ENCODE peak calls at places on chromosomes 11 and 22, in nine cellular contexts. One of them, this sample, is unnamed.
A peak's percentile ranks its signal among the peaks of the same experiment; 100 is the strongest.

GRCh38 chr22:35498026-35498425 is 42.6 kb upstream of the RASD2 start:
- DNase-seq in choroid plexus epithelial cell: no peak
- DNase-seq in fibroblast of pulmonary artery: peak; percentile 32
- DNase-seq in cardiac fibroblast: no peak
- DNase-seq in brain microvascular endothelial cell: no peak
- DNase-seq in body of pancreas: no peak
- DNase-seq in CD8-positive, alpha-beta T cell: no peak
- DNase-seq in uterus: no peak
- DNase-seq in stomach: no peak
- DNase-seq in this sample: no peak

GRCh38 chr11:37942081-37942480 is 1344.0 kb upstream of the RAG2 start:
- DNase-seq in choroid plexus epithelial cell: peak; percentile 39
- DNase-seq in fibroblast of pulmonary artery: no peak
- DNase-seq in cardiac fibroblast: peak; percentile 4
- DNase-seq in brain microvascular endothelial cell: no peak
- DNase-seq in body of pancreas: no peak
- DNase-seq in CD8-positive, alpha-beta T cell: no peak
- DNase-seq in uterus: no peak
- DNase-seq in stomach: no peak
- DNase-seq in this sample: peak; percentile 8

GRCh38 chr11:68412593-68413475 is 47.7 kb upstream of the PPP6R3 start:
- DNase-seq in choroid plexus epithelial cell: no peak
- DNase-seq in fibroblast of pulmonary artery: peak; percentile 45
- DNase-seq in cardiac fibroblast: peak; percentile 13
- DNase-seq in brain microvascular endothelial cell: no peak
- DNase-seq in body of pancreas: peak; percentile 67
- DNase-seq in CD8-positive, alpha-beta T cell: no peak
- DNase-seq in uterus: peak; percentile 57
- DNase-seq in stomach: no peak
- DNase-seq in this sample: no peak

GRCh38 chr11:18371279-18371678 is 23.1 kb upstream of the LDHA start:
- DNase-seq in choroid plexus epithelial cell: peak; percentile 50
- DNase-seq in fibroblast of pulmonary artery: peak; percentile 26
- DNase-seq in cardiac fibroblast: no peak
- DNase-seq in brain microvascular endothelial cell: peak; percentile 54
- DNase-seq in body of pancreas: no peak
- DNase-seq in CD8-positive, alpha-beta T cell: no peak
- DNase-seq in uterus: no peak
- DNase-seq in stomach: no peak
- DNase-seq in this sample: no peak

GRCh38 chr22:32695451-32695891 is 106.0 kb upstream of the TIMP3 start:
- DNase-seq in choroid plexus epithelial cell: peak; percentile 89
- DNase-seq in fibroblast of pulmonary artery: peak; percentile 54
- DNase-seq in cardiac fibroblast: peak; percentile 80
- DNase-seq in brain microvascular endothelial cell: peak; percentile 96
- DNase-seq in body of pancreas: no peak
- DNase-seq in CD8-positive, alpha-beta T cell: no peak
- DNase-seq in uterus: no peak
- DNase-seq in stomach: no peak
- DNase-seq in this sample: peak; percentile 61

GRCh38 chr11:57387284-57388030 is 3.0 kb downstream of the PRG2 start:
- DNase-seq in choroid plexus epithelial cell: peak; percentile 42
- DNase-seq in fibroblast of pulmonary artery: peak; percentile 48
- DNase-seq in cardiac fibroblast: no peak
- DNase-seq in brain microvascular endothelial cell: no peak
- DNase-seq in body of pancreas: no peak
- DNase-seq in CD8-positive, alpha-beta T cell: no peak
- DNase-seq in uterus: peak; percentile 22
- DNase-seq in stomach: no peak
- DNase-seq in this sample: no peak

GRCh38 chr11:132858203-132858602 is 674.1 kb downstream of the OPCML start:
- DNase-seq in choroid plexus epithelial cell: peak; percentile 67
- DNase-seq in fibroblast of pulmonary artery: peak; percentile 23
- DNase-seq in cardiac fibroblast: peak; percentile 25
- DNase-seq in brain microvascular endothelial cell: peak; percentile 61
- DNase-seq in body of pancreas: no peak
- DNase-seq in CD8-positive, alpha-beta T cell: no peak
- DNase-seq in uterus: no peak
- DNase-seq in stomach: no peak
- DNase-seq in this sample: peak; percentile 8

GRCh38 chr22:36301384-36301828 is 48.5 kb downstream of the APOL1 start:
- DNase-seq in choroid plexus epithelial cell: peak; percentile 77
- DNase-seq in fibroblast of pulmonary artery: peak; percentile 73
- DNase-seq in cardiac fibroblast: peak; percentile 67
- DNase-seq in brain microvascular endothelial cell: peak; percentile 36
- DNase-seq in body of pancreas: peak; percentile 80
- DNase-seq in CD8-positive, alpha-beta T cell: peak; percentile 78
- DNase-seq in uterus: peak; percentile 81
- DNase-seq in stomach: peak; percentile 83
- DNase-seq in this sample: peak; percentile 73

GRCh38 chr22:44358723-44359440 is 46.1 kb upstream of the SHISAL1 start:
- DNase-seq in choroid plexus epithelial cell: no peak
- DNase-seq in fibroblast of pulmonary artery: no peak
- DNase-seq in cardiac fibroblast: no peak
- DNase-seq in brain microvascular endothelial cell: no peak
- DNase-seq in body of pancreas: no peak
- DNase-seq in CD8-positive, alpha-beta T cell: no peak
- DNase-seq in uterus: peak; percentile 29
- DNase-seq in stomach: no peak
- DNase-seq in this sample: no peak

GRCh38 chr22:39446239-39446721 is 10.5 kb upstream of the MGAT3 start:
- DNase-seq in choroid plexus epithelial cell: no peak
- DNase-seq in fibroblast of pulmonary artery: no peak
- DNase-seq in cardiac fibroblast: no peak
- DNase-seq in brain microvascular endothelial cell: no peak
- DNase-seq in body of pancreas: no peak
- DNase-seq in CD8-positive, alpha-beta T cell: no peak
- DNase-seq in uterus: no peak
- DNase-seq in stomach: peak; percentile 68
- DNase-seq in this sample: no peak

GRCh38 chr11:98616256-98616655 is 404.5 kb upstream of the CNTN5 start:
- DNase-seq in choroid plexus epithelial cell: peak; percentile 13
- DNase-seq in fibroblast of pulmonary artery: peak; percentile 17
- DNase-seq in cardiac fibroblast: no peak
- DNase-seq in brain microvascular endothelial cell: no peak
- DNase-seq in body of pancreas: no peak
- DNase-seq in CD8-positive, alpha-beta T cell: no peak
- DNase-seq in uterus: no peak
- DNase-seq in stomach: no peak
- DNase-seq in this sample: no peak

GRCh38 chr11:125091247-125091876 is 20.1 kb downstream of the TMEM218 start:
- DNase-seq in choroid plexus epithelial cell: peak; percentile 87
- DNase-seq in fibroblast of pulmonary artery: peak; percentile 85
- DNase-seq in cardiac fibroblast: peak; percentile 82
- DNase-seq in brain microvascular endothelial cell: peak; percentile 51
- DNase-seq in body of pancreas: peak; percentile 34
- DNase-seq in CD8-positive, alpha-beta T cell: no peak
- DNase-seq in uterus: no peak
- DNase-seq in stomach: no peak
- DNase-seq in this sample: peak; percentile 40

DNA sequence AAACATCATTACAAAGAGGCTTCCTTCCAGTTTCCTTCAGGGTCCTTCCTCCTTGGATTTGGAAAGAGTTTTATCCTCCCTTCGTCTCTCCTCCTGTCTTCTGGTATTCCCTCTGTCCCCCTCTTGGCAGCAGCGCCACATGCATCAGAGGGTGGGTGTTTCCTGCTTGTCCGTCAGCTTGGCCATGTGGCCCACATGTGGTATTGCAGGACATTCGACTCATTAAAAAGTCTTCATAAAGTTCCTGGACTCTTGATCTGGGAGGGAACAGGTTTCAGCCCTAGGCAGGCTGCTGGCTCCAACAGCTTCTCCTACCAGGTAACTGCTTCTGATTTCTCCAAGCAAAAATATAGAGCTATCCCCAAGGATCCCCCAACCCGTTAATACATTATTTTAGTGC is 189.8 kb downstream of the CSNK2A3 start:
- DNase-seq in choroid plexus epithelial cell: peak; percentile 10
- DNase-seq in fibroblast of pulmonary artery: peak; percentile 3
- DNase-seq in cardiac fibroblast: no peak
- DNase-seq in brain microvascular endothelial cell: no peak
- DNase-seq in body of pancreas: no peak
- DNase-seq in CD8-positive, alpha-beta T cell: no peak
- DNase-seq in uterus: no peak
- DNase-seq in stomach: no peak
- DNase-seq in this sample: no peak
- TF ChIP-seq CTCF in choroid plexus epithelial cell: peak; percentile 15
- TF ChIP-seq CTCF in fibroblast of pulmonary artery: peak; percentile 12
- TF ChIP-seq CTCF in cardiac fibroblast: no peak
- TF ChIP-seq CTCF in brain microvascular endothelial cell: peak; percentile 46
- TF ChIP-seq CTCF in body of pancreas: no peak
- TF ChIP-seq CTCF in CD8-positive, alpha-beta T cell: no peak
- TF ChIP-seq CTCF in uterus: no peak
- TF ChIP-seq CTCF in stomach: peak; percentile 21
- TF ChIP-seq CTCF in this sample: no peak

DNA sequence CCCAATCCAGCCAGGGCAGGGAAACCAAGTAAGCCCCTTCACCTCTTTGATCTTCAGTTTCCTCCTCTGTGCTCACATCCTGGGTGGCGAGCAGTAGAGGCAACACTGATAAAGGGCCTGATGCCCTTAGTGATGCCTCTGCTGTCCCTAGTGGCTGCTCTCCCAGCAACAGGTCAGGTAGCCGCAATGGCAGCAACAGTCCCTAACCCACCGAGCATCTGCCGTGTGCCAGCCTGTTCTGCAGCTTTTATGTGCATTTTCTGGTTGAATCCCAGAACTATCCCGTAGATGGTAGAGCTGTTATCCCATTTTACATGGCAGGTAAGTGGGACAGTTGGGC is 5.2 kb downstream of the SCYL1 start:
- DNase-seq in choroid plexus epithelial cell: no peak
- DNase-seq in fibroblast of pulmonary artery: no peak
- DNase-seq in cardiac fibroblast: no peak
- DNase-seq in brain microvascular endothelial cell: no peak
- DNase-seq in body of pancreas: no peak
- DNase-seq in CD8-positive, alpha-beta T cell: no peak
- DNase-seq in uterus: no peak
- DNase-seq in stomach: no peak
- DNase-seq in this sample: no peak
- TF ChIP-seq CTCF in choroid plexus epithelial cell: peak; percentile 46
- TF ChIP-seq CTCF in fibroblast of pulmonary artery: peak; percentile 28
- TF ChIP-seq CTCF in cardiac fibroblast: peak; percentile 31
- TF ChIP-seq CTCF in brain microvascular endothelial cell: peak; percentile 66
- TF ChIP-seq CTCF in body of pancreas: no peak
- TF ChIP-seq CTCF in CD8-positive, alpha-beta T cell: peak; percentile 42
- TF ChIP-seq CTCF in uterus: no peak
- TF ChIP-seq CTCF in stomach: no peak
- TF ChIP-seq CTCF in this sample: no peak

DNA sequence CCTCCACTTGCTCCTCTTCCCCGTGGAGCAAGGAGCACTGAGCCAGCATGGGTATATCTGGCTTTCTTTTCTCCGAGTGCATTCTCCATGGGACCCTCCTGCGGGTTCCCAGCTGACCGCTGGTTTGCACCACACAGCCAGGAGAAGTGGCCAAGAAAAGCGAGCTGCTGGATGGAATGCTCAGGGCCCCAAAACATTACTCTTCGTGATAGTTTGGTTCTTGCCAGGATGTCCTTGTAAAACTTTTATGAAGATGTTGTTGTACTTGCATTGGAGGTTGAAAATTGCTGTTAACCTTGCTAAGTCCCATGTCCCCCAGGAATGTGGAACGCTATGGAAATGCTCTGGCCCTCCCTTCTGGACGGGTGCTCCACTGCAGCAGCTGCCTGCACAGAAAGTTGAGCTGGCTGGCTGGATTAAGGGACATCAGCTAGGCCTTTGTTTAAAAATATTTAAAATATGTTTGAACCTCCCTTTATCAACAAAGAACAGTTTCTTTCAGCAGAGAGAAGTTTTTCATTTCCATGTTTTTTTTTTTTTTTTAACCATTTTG is 68.7 kb downstream of the ZNRF3 start:
- DNase-seq in choroid plexus epithelial cell: peak; percentile 59
- DNase-seq in fibroblast of pulmonary artery: peak; percentile 49
- DNase-seq in cardiac fibroblast: peak; percentile 16
- DNase-seq in brain microvascular endothelial cell: peak; percentile 4
- DNase-seq in body of pancreas: peak; percentile 34
- DNase-seq in CD8-positive, alpha-beta T cell: no peak
- DNase-seq in uterus: no peak
- DNase-seq in stomach: no peak
- DNase-seq in this sample: no peak
- TF ChIP-seq CTCF in choroid plexus epithelial cell: peak; percentile 48
- TF ChIP-seq CTCF in fibroblast of pulmonary artery: peak; percentile 29
- TF ChIP-seq CTCF in cardiac fibroblast: peak; percentile 14
- TF ChIP-seq CTCF in brain microvascular endothelial cell: peak; percentile 43
- TF ChIP-seq CTCF in body of pancreas: no peak
- TF ChIP-seq CTCF in CD8-positive, alpha-beta T cell: no peak
- TF ChIP-seq CTCF in uterus: peak; percentile 22
- TF ChIP-seq CTCF in stomach: no peak
- TF ChIP-seq CTCF in this sample: no peak

GRCh38 chr22:27615408-27615807 is 186.1 kb downstream of the MN1 start:
- DNase-seq in choroid plexus epithelial cell: no peak
- DNase-seq in fibroblast of pulmonary artery: no peak
- DNase-seq in cardiac fibroblast: no peak
- DNase-seq in brain microvascular endothelial cell: no peak
- DNase-seq in body of pancreas: no peak
- DNase-seq in CD8-positive, alpha-beta T cell: no peak
- DNase-seq in uterus: no peak
- DNase-seq in stomach: no peak
- DNase-seq in this sample: no peak

GRCh38 chr22:27616033-27616432 is 185.5 kb downstream of the MN1 start:
- DNase-seq in choroid plexus epithelial cell: no peak
- DNase-seq in fibroblast of pulmonary artery: no peak
- DNase-seq in cardiac fibroblast: no peak
- DNase-seq in brain microvascular endothelial cell: no peak
- DNase-seq in body of pancreas: no peak
- DNase-seq in CD8-positive, alpha-beta T cell: no peak
- DNase-seq in uterus: no peak
- DNase-seq in stomach: no peak
- DNase-seq in this sample: no peak

GRCh38 chr22:27614291-27615007 is 187.1 kb downstream of the MN1 start:
- DNase-seq in choroid plexus epithelial cell: no peak
- DNase-seq in fibroblast of pulmonary artery: no peak
- DNase-seq in cardiac fibroblast: no peak
- DNase-seq in brain microvascular endothelial cell: no peak
- DNase-seq in body of pancreas: no peak
- DNase-seq in CD8-positive, alpha-beta T cell: no peak
- DNase-seq in uterus: no peak
- DNase-seq in stomach: no peak
- DNase-seq in this sample: no peak

GRCh38 chr22:27620367-27621154 is 181.0 kb downstream of the MN1 start:
- DNase-seq in choroid plexus epithelial cell: no peak
- DNase-seq in fibroblast of pulmonary artery: no peak
- DNase-seq in cardiac fibroblast: no peak
- DNase-seq in brain microvascular endothelial cell: no peak
- DNase-seq in body of pancreas: no peak
- DNase-seq in CD8-positive, alpha-beta T cell: no peak
- DNase-seq in uterus: no peak
- DNase-seq in stomach: no peak
- DNase-seq in this sample: peak; percentile 48

DNA sequence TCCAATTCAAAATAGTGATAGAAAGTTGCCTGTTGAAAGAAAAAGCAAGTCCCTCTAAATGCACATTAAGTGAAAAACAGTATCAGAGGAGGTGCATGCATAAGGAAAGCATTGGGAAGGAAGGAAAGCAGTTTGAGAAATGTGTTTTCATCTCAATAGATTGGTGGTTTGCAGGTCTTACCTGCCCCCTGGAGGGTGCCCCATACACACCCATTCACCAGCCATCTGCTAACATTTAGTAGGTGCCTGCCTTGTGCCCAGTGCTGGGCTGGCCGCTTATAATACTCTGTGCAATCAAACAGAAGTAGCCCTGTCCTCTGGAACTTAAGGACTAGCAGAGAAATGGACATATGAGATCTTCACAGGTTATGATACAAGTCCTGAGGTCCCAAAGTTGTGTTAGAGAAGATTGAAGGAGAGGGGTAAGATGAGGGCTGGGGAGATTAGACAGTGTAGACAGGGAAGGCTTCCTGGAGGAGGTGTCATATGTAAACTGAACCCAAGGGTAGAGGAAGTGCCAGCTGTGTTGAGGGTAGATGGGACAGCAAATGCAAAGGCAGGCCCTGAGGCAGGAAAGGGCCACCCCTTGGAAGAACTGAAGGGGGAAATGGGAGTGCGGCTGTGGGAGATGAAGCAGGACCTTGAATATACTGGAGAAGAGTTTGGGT is 184.2 kb downstream of the MN1 start:
- DNase-seq in choroid plexus epithelial cell: no peak
- DNase-seq in fibroblast of pulmonary artery: peak; percentile 7
- DNase-seq in cardiac fibroblast: no peak
- DNase-seq in brain microvascular endothelial cell: no peak
- DNase-seq in body of pancreas: no peak
- DNase-seq in CD8-positive, alpha-beta T cell: no peak
- DNase-seq in uterus: no peak
- DNase-seq in stomach: no peak
- DNase-seq in this sample: peak; percentile 13
- TF ChIP-seq CTCF in choroid plexus epithelial cell: peak; percentile 9
- TF ChIP-seq CTCF in fibroblast of pulmonary artery: peak; percentile 4
- TF ChIP-seq CTCF in cardiac fibroblast: peak; percentile 3
- TF ChIP-seq CTCF in brain microvascular endothelial cell: peak; percentile 9
- TF ChIP-seq CTCF in body of pancreas: peak; percentile 9
- TF ChIP-seq CTCF in CD8-positive, alpha-beta T cell: no peak
- TF ChIP-seq CTCF in uterus: no peak
- TF ChIP-seq CTCF in stomach: no peak
- TF ChIP-seq CTCF in this sample: no peak

This sample was measured in MCF 10A.